ENCODE peak calls at places on chromosomes 11 and 22, in five cellular contexts. B is endodermal cell; R is stimulated activated CD4-positive, alpha-beta T cell treated with anti-CD3 and anti-CD28 coated beads, Interleukin-4, amount 100 ng/mL, for 24 hours; Y is PC-9; W is fibroblast of lung. E is an unnamed sample.
A peak's percentile ranks its signal among the peaks of the same experiment; 100 is the strongest.

GRCh38 chr22:44924724-44925123 is 85.1 kb downstream of the PHF21B start:
- DNase-seq in Y (no peak), B (peak; percentile 13), W (no peak), R (no peak), E (no peak)

GRCh38 chr11:27409742-27410141 is 46.7 kb upstream of the CCDC34 start:
- DNase-seq in R (no peak), B (no peak), Y (no peak), W (peak; percentile 33), E (no peak)

GRCh38 chr11:66112640-66113098 is 42.6 kb downstream of the PACS1 start:
- DNase-seq in R (no peak), Y (no peak), W (peak; percentile 43), B (no peak), E (peak; percentile 59)

GRCh38 chr11:11313426-11313825 is 39.6 kb downstream of the CSNK2A3 start:
- DNase-seq in B (no peak), Y (no peak), W (peak; percentile 15), R (no peak), E (peak; percentile 19)

GRCh38 chr11:121466063-121466794 is 13.5 kb upstream of the SORL1-AS1 start:
- DNase-seq in B (peak; percentile 95), Y (peak; percentile 93), W (peak; percentile 93), R (peak; percentile 59), E (peak; percentile 74)

GRCh38 chr22:45064313-45065268 is 54.8 kb upstream of the PHF21B start:
- DNase-seq in W (peak; percentile 66), R (peak; percentile 74), B (no peak), Y (peak; percentile 52), E (peak; percentile 47)

GRCh38 chr11:46630237-46630636 is 12.9 kb downstream of the ATG13 start:
- DNase-seq in R (no peak), Y (no peak), B (no peak), W (no peak), E (no peak)

GRCh38 chr11:118186346-118187107 is 10.1 kb upstream of the SCN2B start:
- DNase-seq in R (no peak), W (no peak), Y (no peak), B (no peak), E (no peak)

GRCh38 chr22:40212126-40212525 is 34.4 kb downstream of the TNRC6B start:
- DNase-seq in B (no peak), W (peak; percentile 57), Y (no peak), R (no peak), E (peak; percentile 43)

GRCh38 chr22:50027639-50028537 is 15.3 kb upstream of the IL17REL start:
- DNase-seq in R (peak; percentile 72), B (no peak), Y (peak; percentile 86), W (peak; percentile 4), E (no peak)

GRCh38 chr11:96014234-96014633 is 90.3 kb upstream of the MTMR2 start:
- DNase-seq in W (peak; percentile 37), R (peak; percentile 59), Y (peak; percentile 18), B (no peak), E (no peak)

GRCh38 chr11:120548682-120549209 is 37.2 kb downstream of the GRIK4 start:
- DNase-seq in B (no peak), R (no peak), W (no peak), Y (no peak), E (no peak)

GRCh38 chr22:26740253-26740652 is 82.9 kb downstream of the MIAT start:
- DNase-seq in R (no peak), W (no peak), B (no peak), Y (no peak), E (no peak)

GRCh38 chr11:112017538-112017937 is 7.7 kb upstream of the DLAT start:
- DNase-seq in R (no peak), Y (no peak), B (no peak), W (peak; percentile 34), E (no peak)

GRCh38 chr22:33274214-33274828 is 216.1 kb upstream of the SYN3 start:
- DNase-seq in Y (peak; percentile 2), B (peak; percentile 88), W (no peak), R (peak; percentile 6), E (no peak)

GRCh38 chr22:35802885-35803284 is 85.2 kb downstream of the APOL5 start:
- DNase-seq in W (no peak), B (no peak), Y (no peak), R (no peak), E (no peak)

GRCh38 chr11:15551897-15552851 is 437.5 kb downstream of the INSC start:
- DNase-seq in Y (no peak), W (no peak), B (peak; percentile 68), R (no peak), E (no peak)

GRCh38 chr11:5343474-5344335 is at the start of gene OR51B5:
- DNase-seq in B (no peak), R (no peak), W (no peak), Y (no peak), E (no peak)

GRCh38 chr11:40314327-40314726 is 1145.1 kb downstream of the LRRC4C start:
- DNase-seq in R (no peak), Y (no peak), W (peak; percentile 51), B (no peak), E (peak; percentile 1)

GRCh38 chr11:122696662-122697061 is 41.1 kb downstream of the UBASH3B start:
- DNase-seq in B (no peak), Y (no peak), W (no peak), R (peak; percentile 78), E (no peak)

GRCh38 chr22:31861226-31861840 is 83.0 kb upstream of the YWHAH start:
- DNase-seq in R (peak; percentile 29), Y (no peak), W (no peak), B (no peak), E (no peak)

GRCh38 chr11:20089796-20090653 is 70.2 kb downstream of the DBX1 start:
- DNase-seq in R (no peak), W (peak; percentile 57), B (peak; percentile 30), Y (no peak), E (no peak)

GRCh38 chr11:11478687-11479086 is 125.6 kb upstream of the CSNK2A3 start:
- DNase-seq in W (no peak), Y (no peak), B (peak; percentile 82), R (no peak), E (no peak)

GRCh38 chr11:2198621-2199365 is 27.2 kb upstream of the TH start:
- DNase-seq in B (no peak), R (no peak), Y (no peak), W (no peak), E (no peak)

E was measured in skeletal muscle cell.